ENCODE peak calls at places on chromosomes 16 and 17, in four cellular contexts. B, K, X and O are unnamed samples.

GRCh38 chr16:74999208-74999682 is 421 bp downstream of the ZNRF1 start:
- DNase-seq in B (peak), K (no peak), X (no peak), O (peak)

GRCh38 chr16:21646721-21647561 is 5.5 kb downstream of the IGSF6 start:
- DNase-seq in B (peak), K (peak), X (no peak), O (peak)

GRCh38 chr16:17836868-17837602 is 366.3 kb upstream of the XYLT1 start:
- DNase-seq in B (no peak), K (no peak), X (no peak), O (no peak)

GRCh38 chr17:13582776-13583414 is 18.8 kb downstream of the HS3ST3A1 start:
- DNase-seq in B (no peak), K (no peak), X (no peak), O (no peak)

GRCh38 chr17:81870155-81870977 is 771 bp downstream of the ARHGDIA start:
- DNase-seq in B (peak), K (peak), X (peak), O (peak)

GRCh38 chr16:49733278-49734009 is 122.5 kb downstream of the ZNF423 start:
- DNase-seq in B (no peak), K (no peak), X (no peak), O (no peak)

GRCh38 chr17:78986048-78986648 is 6.4 kb upstream of the LGALS3BP start:
- DNase-seq in B (no peak), K (no peak), X (peak), O (peak)

GRCh38 chr16:84527486-84528269 is 23.2 kb upstream of the MEAK7 start:
- DNase-seq in B (no peak), K (no peak), X (no peak), O (no peak)

GRCh38 chr16:46648656-46649055 is 27.5 kb upstream of the SHCBP1 start:
- DNase-seq in B (no peak), K (no peak), X (no peak), O (no peak)

GRCh38 chr16:88435437-88436355 is 17.4 kb upstream of the ZFPM1 start:
- DNase-seq in B (no peak), K (no peak), X (no peak), O (no peak)

GRCh38 chr16:11697319-11697718 is 29.1 kb downstream of the SNN start:
- DNase-seq in B (no peak), K (no peak), X (no peak), O (no peak)

GRCh38 chr16:17359778-17360177 is 111.0 kb downstream of the XYLT1 start:
- DNase-seq in B (peak), K (no peak), X (peak), O (no peak)

GRCh38 chr17:79799538-79800324 is 2.9 kb upstream of the CBX8 start:
- DNase-seq in B (no peak), K (no peak), X (peak), O (no peak)

GRCh38 chr17:2085648-2085949 is 30.7 kb downstream of the HIC1 start:
- DNase-seq in B (no peak), K (no peak), X (no peak), O (no peak)

GRCh38 chr17:57441270-57441600 is 184.9 kb downstream of the MSI2 start:
- DNase-seq in B (no peak), K (no peak), X (no peak), O (peak)